ENCODE peak calls at places on chromosomes 4 and X, in four cellular contexts. One of them, this sample, is unnamed.

GRCh38 chrX:153685751-153686676 is 1.7 kb upstream of the SLC6A8 start:
- DNase-seq in HCT116: no peak
- DNase-seq in GM12892: no peak
- DNase-seq in HepG2: no peak
- DNase-seq in this sample: no peak

GRCh38 chr4:124480061-124480460 is 232.5 kb downstream of the ANKRD50 start:
- DNase-seq in HepG2: peak
- DNase-seq in HCT116: no peak
- DNase-seq in GM12892: no peak
- DNase-seq in this sample: no peak

GRCh38 chr4:48005781-48006180 is 10.7 kb downstream of the CNGA1 start:
- DNase-seq in GM12892: no peak
- DNase-seq in HCT116: no peak
- DNase-seq in HepG2: no peak
- DNase-seq in this sample: no peak

GRCh38 chr4:175504316-175504715 is 307.7 kb downstream of the GPM6A start:
- DNase-seq in HCT116: no peak
- DNase-seq in GM12892: no peak
- DNase-seq in HepG2: no peak
- DNase-seq in this sample: no peak

GRCh38 chr4:186137193-186137792 is 32.8 kb downstream of the FAM149A start:
- DNase-seq in GM12892: no peak
- DNase-seq in HCT116: peak
- DNase-seq in HepG2: no peak
- DNase-seq in this sample: peak

GRCh38 chr4:99945718-99946345 is 586 bp downstream of the DNAJB14 start:
- DNase-seq in HepG2: peak
- DNase-seq in GM12892: no peak
- DNase-seq in HCT116: no peak
- DNase-seq in this sample: peak

GRCh38 chrX:25433307-25433706 is 417.5 kb upstream of the ARX start:
- DNase-seq in GM12892: no peak
- DNase-seq in HepG2: no peak
- DNase-seq in HCT116: no peak
- DNase-seq in this sample: no peak

GRCh38 chr4:59570850-59571476 is 1629.2 kb upstream of the ADGRL3 start:
- DNase-seq in GM12892: no peak
- DNase-seq in HCT116: no peak
- DNase-seq in HepG2: no peak
- DNase-seq in this sample: no peak

GRCh38 chr4:126752702-126753101 is 880.1 kb upstream of the INTU start:
- DNase-seq in HCT116: no peak
- DNase-seq in GM12892: no peak
- DNase-seq in HepG2: no peak
- DNase-seq in this sample: no peak

GRCh38 chr4:56681158-56681848 is at the start of gene HOPX:
- DNase-seq in HCT116: no peak
- DNase-seq in GM12892: no peak
- DNase-seq in HepG2: no peak
- DNase-seq in this sample: no peak

GRCh38 chrX:70970482-70970999 is 39.6 kb upstream of the SLC7A3 start:
- DNase-seq in GM12892: no peak
- DNase-seq in HCT116: no peak
- DNase-seq in HepG2: peak
- DNase-seq in this sample: peak

GRCh38 chrX:148466292-148466691 is 34.1 kb upstream of the AFF2 start:
- DNase-seq in GM12892: no peak
- DNase-seq in HepG2: no peak
- DNase-seq in HCT116: no peak
- DNase-seq in this sample: no peak

GRCh38 chr4:90025248-90025647 is 101.9 kb upstream of the CCSER1 start:
- DNase-seq in GM12892: no peak
- DNase-seq in HepG2: no peak
- DNase-seq in HCT116: peak
- DNase-seq in this sample: peak

GRCh38 chrX:150365051-150365952 is 2.2 kb downstream of the MAMLD1 start:
- DNase-seq in HepG2: no peak
- DNase-seq in GM12892: no peak
- DNase-seq in HCT116: peak
- DNase-seq in this sample: peak

GRCh38 chr4:5789141-5789540 is 78.1 kb downstream of the EVC start:
- DNase-seq in GM12892: no peak
- DNase-seq in HCT116: no peak
- DNase-seq in HepG2: no peak
- DNase-seq in this sample: no peak

GRCh38 chrX:6701085-6701484 is 166.2 kb upstream of the VCX3A start:
- DNase-seq in HepG2: no peak
- DNase-seq in HCT116: no peak
- DNase-seq in GM12892: no peak
- DNase-seq in this sample: no peak

GRCh38 chr4:56859841-56860240 is 38.3 kb upstream of the SPINK2 start:
- DNase-seq in HCT116: no peak
- DNase-seq in HepG2: no peak
- DNase-seq in GM12892: no peak
- DNase-seq in this sample: no peak

GRCh38 chr4:26959654-26960047 is 99.0 kb downstream of the STIM2 start:
- DNase-seq in HepG2: no peak
- DNase-seq in HCT116: no peak
- DNase-seq in GM12892: no peak
- DNase-seq in this sample: no peak

GRCh38 chr4:52028970-52029369 is 8.8 kb upstream of the LRRC66 start:
- DNase-seq in GM12892: no peak
- DNase-seq in HepG2: no peak
- DNase-seq in HCT116: no peak
- DNase-seq in this sample: no peak

GRCh38 chr4:128186623-128187022 is 101.0 kb downstream of the PGRMC2 start:
- DNase-seq in GM12892: no peak
- DNase-seq in HCT116: no peak
- DNase-seq in HepG2: no peak
- DNase-seq in this sample: no peak

GRCh38 chr4:58301384-58301783 is 1191.2 kb upstream of the IGFBP7 start:
- DNase-seq in HCT116: no peak
- DNase-seq in HepG2: no peak
- DNase-seq in GM12892: no peak
- DNase-seq in this sample: peak

GRCh38 chrX:73913580-73913979 is 350.6 kb downstream of the CHIC1 start:
- DNase-seq in HCT116: no peak
- DNase-seq in HepG2: peak
- DNase-seq in GM12892: no peak
- DNase-seq in this sample: no peak

GRCh38 chr4:184441461-184442392 is 32.6 kb downstream of the IRF2 start:
- DNase-seq in HCT116: no peak
- DNase-seq in GM12892: no peak
- DNase-seq in HepG2: no peak
- DNase-seq in this sample: peak

GRCh38 chrX:153829549-153829798 is 870 bp downstream of the PDZD4 start:
- DNase-seq in HCT116: no peak
- DNase-seq in GM12892: no peak
- DNase-seq in HepG2: no peak
- DNase-seq in this sample: no peak

GRCh38 chr4:33494150-33494549 is 2750.2 kb downstream of the ARAP2 start:
- DNase-seq in GM12892: no peak
- DNase-seq in HepG2: no peak
- DNase-seq in HCT116: no peak
- DNase-seq in this sample: no peak

GRCh38 chr4:13988347-13989265 is 361.1 kb upstream of the BOD1L1 start:
- DNase-seq in HepG2: no peak
- DNase-seq in HCT116: no peak
- DNase-seq in GM12892: no peak
- DNase-seq in this sample: no peak

GRCh38 chr4:121330180-121330665 is 50.6 kb downstream of the QRFPR start:
- DNase-seq in HCT116: no peak
- DNase-seq in HepG2: no peak
- DNase-seq in GM12892: no peak
- DNase-seq in this sample: no peak

GRCh38 chr4:95080969-95081368 is 323.2 kb downstream of the BMPR1B start:
- DNase-seq in HCT116: no peak
- DNase-seq in HepG2: no peak
- DNase-seq in GM12892: no peak
- DNase-seq in this sample: no peak

GRCh38 chr4:150321113-150321512 is 242.9 kb downstream of the DCLK2 start:
- DNase-seq in HCT116: no peak
- DNase-seq in GM12892: no peak
- DNase-seq in HepG2: no peak
- DNase-seq in this sample: peak

GRCh38 chrX:9566150-9566621 is 101.3 kb downstream of the TBL1X start:
- DNase-seq in HepG2: peak
- DNase-seq in HCT116: peak
- DNase-seq in GM12892: no peak
- DNase-seq in this sample: no peak

GRCh38 chrX:39152106-39152649 is 350.9 kb downstream of the MID1IP1 start:
- DNase-seq in HCT116: no peak
- DNase-seq in HepG2: no peak
- DNase-seq in GM12892: no peak
- DNase-seq in this sample: peak

GRCh38 chr4:180057891-180058643 is 2185.1 kb upstream of the TENM3 start:
- DNase-seq in HepG2: no peak
- DNase-seq in GM12892: peak
- DNase-seq in HCT116: no peak
- DNase-seq in this sample: peak
- TF ChIP-seq POLR2AphosphoS5 in HepG2: no peak
- TF ChIP-seq POLR2AphosphoS5 in GM12892: no peak
- TF ChIP-seq POLR2AphosphoS5 in HCT116: no peak
- TF ChIP-seq POLR2AphosphoS5 in this sample: no peak

DNA sequence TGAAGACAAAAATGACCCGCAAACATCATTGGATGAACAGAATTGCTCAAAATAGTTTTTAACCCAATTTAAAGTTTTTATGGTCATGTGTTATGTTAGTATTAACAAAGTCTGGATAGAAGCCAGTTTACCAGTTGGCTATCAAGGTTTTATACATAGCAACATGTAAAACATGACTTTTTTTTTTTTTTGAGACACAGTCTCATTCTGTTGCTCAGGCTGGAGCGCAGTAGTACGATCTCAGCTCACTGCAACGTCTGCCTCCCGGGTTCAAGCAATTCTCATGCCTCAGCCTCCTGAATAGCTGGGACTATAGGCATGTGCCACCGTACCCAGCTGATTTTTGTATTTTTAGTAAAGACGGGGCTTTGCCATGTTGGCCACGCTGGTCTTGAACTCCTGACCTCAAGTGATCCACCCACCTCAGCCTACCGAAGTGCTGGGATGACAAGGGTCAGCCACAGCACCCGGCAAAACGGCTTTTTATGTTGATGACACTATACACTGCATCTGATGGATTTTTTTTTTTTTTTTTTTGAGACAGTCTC is 3.4 kb downstream of the SAT1 start:
- DNase-seq in GM12892: no peak
- DNase-seq in HCT116: no peak
- DNase-seq in HepG2: no peak
- DNase-seq in this sample: no peak
- TF ChIP-seq POLR2AphosphoS5 in GM12892: no peak
- TF ChIP-seq POLR2AphosphoS5 in HCT116: peak
- TF ChIP-seq POLR2AphosphoS5 in HepG2: no peak
- TF ChIP-seq POLR2AphosphoS5 in this sample: no peak

GRCh38 chr4:7355795-7356194 is 78.9 kb downstream of the PSAPL1 start:
- DNase-seq in HCT116: no peak
- DNase-seq in HepG2: no peak
- DNase-seq in GM12892: no peak
- DNase-seq in this sample: no peak

GRCh38 chr4:7357296-7357680 is 77.4 kb downstream of the PSAPL1 start:
- DNase-seq in HCT116: no peak
- DNase-seq in HepG2: no peak
- DNase-seq in GM12892: no peak
- DNase-seq in this sample: no peak

GRCh38 chr4:7359302-7360063 is 75.2 kb downstream of the PSAPL1 start:
- DNase-seq in HCT116: no peak
- DNase-seq in GM12892: no peak
- DNase-seq in HepG2: no peak
- DNase-seq in this sample: no peak

GRCh38 chr4:7356667-7357295 is 77.9 kb downstream of the PSAPL1 start:
- DNase-seq in HCT116: no peak
- DNase-seq in GM12892: no peak
- DNase-seq in HepG2: no peak
- DNase-seq in this sample: no peak

GRCh38 chr4:7358100-7358735 is 76.5 kb downstream of the PSAPL1 start:
- DNase-seq in HCT116: peak
- DNase-seq in HepG2: no peak
- DNase-seq in GM12892: no peak
- DNase-seq in this sample: no peak
- TF ChIP-seq POLR2AphosphoS5 in HCT116: no peak
- TF ChIP-seq POLR2AphosphoS5 in HepG2: no peak
- TF ChIP-seq POLR2AphosphoS5 in GM12892: no peak
- TF ChIP-seq POLR2AphosphoS5 in this sample: no peak

GRCh38 chr4:21858971-21859370 is 89.6 kb downstream of the KCNIP4 start:
- DNase-seq in HepG2: no peak
- DNase-seq in HCT116: no peak
- DNase-seq in GM12892: no peak
- DNase-seq in this sample: no peak

GRCh38 chr4:21856754-21857153 is 91.8 kb downstream of the KCNIP4 start:
- DNase-seq in HepG2: no peak
- DNase-seq in GM12892: no peak
- DNase-seq in HCT116: no peak
- DNase-seq in this sample: no peak

DNA sequence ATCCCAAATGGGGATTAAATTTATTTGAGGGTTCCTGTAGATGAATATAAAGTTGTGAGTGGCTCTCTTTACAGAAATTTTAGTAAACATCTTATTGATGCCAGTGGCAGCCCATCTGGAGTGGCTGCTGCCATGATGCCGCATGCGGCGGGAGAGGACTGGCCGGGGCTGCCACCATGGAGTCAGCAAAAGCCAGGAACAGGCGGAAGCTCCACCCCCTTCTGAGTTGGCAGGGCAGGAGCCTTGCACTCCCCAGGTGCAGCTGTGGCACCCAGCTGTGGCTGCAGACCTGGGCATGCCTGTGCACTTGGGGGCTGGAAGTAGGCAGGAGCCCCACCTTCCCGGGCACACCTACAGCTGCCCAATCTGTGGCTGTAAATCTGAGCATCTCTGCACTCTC is 92.3 kb downstream of the KCNIP4 start:
- DNase-seq in GM12892: no peak
- DNase-seq in HepG2: no peak
- DNase-seq in HCT116: no peak
- DNase-seq in this sample: no peak
- TF ChIP-seq POLR2AphosphoS5 in GM12892: no peak
- TF ChIP-seq POLR2AphosphoS5 in HepG2: no peak
- TF ChIP-seq POLR2AphosphoS5 in HCT116: no peak
- TF ChIP-seq POLR2AphosphoS5 in this sample: no peak

GRCh38 chrX:40871385-40872082 is 136.2 kb upstream of the MED14 start:
- DNase-seq in GM12892: no peak
- DNase-seq in HepG2: no peak
- DNase-seq in HCT116: no peak
- DNase-seq in this sample: no peak
- TF ChIP-seq POLR2AphosphoS5 in GM12892: no peak
- TF ChIP-seq POLR2AphosphoS5 in HepG2: no peak
- TF ChIP-seq POLR2AphosphoS5 in HCT116: no peak
- TF ChIP-seq POLR2AphosphoS5 in this sample: no peak

This sample was measured in GM23338.